ENCODE peak calls at places on chromosomes 7 and 10, in four cellular contexts. One of them, this sample, is unnamed.

GRCh38 chr10:63137306-63137705 is 4.2 kb downstream of the NRBF2 start:
- DNase-seq in AG09309: no peak
- DNase-seq in astrocyte of the cerebellum: no peak
- DNase-seq in coronary artery: no peak
- DNase-seq in this sample: no peak

GRCh38 chr10:52459097-52459496 is 145.0 kb downstream of the DKK1 start:
- DNase-seq in AG09309: no peak
- DNase-seq in astrocyte of the cerebellum: no peak
- DNase-seq in coronary artery: no peak
- DNase-seq in this sample: no peak

GRCh38 chr7:189719-190118 is 2.7 kb upstream of the FAM20C start:
- DNase-seq in AG09309: no peak
- DNase-seq in astrocyte of the cerebellum: no peak
- DNase-seq in coronary artery: no peak
- DNase-seq in this sample: no peak

GRCh38 chr10:61795147-61795546 is 106.4 kb upstream of the ARID5B start:
- DNase-seq in AG09309: no peak
- DNase-seq in astrocyte of the cerebellum: no peak
- DNase-seq in coronary artery: no peak
- DNase-seq in this sample: no peak

GRCh38 chr10:73097305-73097670 is 622 bp upstream of the P4HA1 start:
- DNase-seq in AG09309: no peak
- DNase-seq in astrocyte of the cerebellum: no peak
- DNase-seq in coronary artery: no peak
- DNase-seq in this sample: no peak

GRCh38 chr10:132449051-132449825 is 52.2 kb downstream of the PWWP2B start:
- DNase-seq in AG09309: no peak
- DNase-seq in astrocyte of the cerebellum: no peak
- DNase-seq in coronary artery: no peak
- DNase-seq in this sample: peak; percentile 16

GRCh38 chr7:48183370-48183743 is 12.1 kb downstream of the ABCA13 start:
- DNase-seq in AG09309: peak; percentile 28
- DNase-seq in astrocyte of the cerebellum: no peak
- DNase-seq in coronary artery: no peak
- DNase-seq in this sample: peak; percentile 18

GRCh38 chr10:7906128-7906527 is 87.8 kb downstream of the TAF3 start:
- DNase-seq in AG09309: no peak
- DNase-seq in astrocyte of the cerebellum: no peak
- DNase-seq in coronary artery: no peak
- DNase-seq in this sample: no peak

GRCh38 chr7:129958643-129959479 is 6.1 kb upstream of the UBE2H start:
- DNase-seq in AG09309: no peak
- DNase-seq in astrocyte of the cerebellum: no peak
- DNase-seq in coronary artery: no peak
- DNase-seq in this sample: peak; percentile 76

GRCh38 chr10:116259638-116260037 is 13.4 kb downstream of the GFRA1 start:
- DNase-seq in AG09309: no peak
- DNase-seq in astrocyte of the cerebellum: no peak
- DNase-seq in coronary artery: no peak
- DNase-seq in this sample: no peak

GRCh38 chr7:97565665-97566064 is 166.2 kb upstream of the TAC1 start:
- DNase-seq in AG09309: no peak
- DNase-seq in astrocyte of the cerebellum: no peak
- DNase-seq in coronary artery: no peak
- DNase-seq in this sample: no peak

GRCh38 chr10:33134011-33134751 is 176.2 kb upstream of the ITGB1 start:
- DNase-seq in AG09309: peak; percentile 88
- DNase-seq in astrocyte of the cerebellum: peak; percentile 82
- DNase-seq in coronary artery: no peak
- DNase-seq in this sample: peak; percentile 95

GRCh38 chr7:37833107-37833817 is 15.1 kb upstream of the NME8 start:
- DNase-seq in AG09309: peak; percentile 13
- DNase-seq in astrocyte of the cerebellum: peak; percentile 28
- DNase-seq in coronary artery: no peak
- DNase-seq in this sample: peak; percentile 70

GRCh38 chr10:58435297-58435696 is 50.1 kb downstream of the TFAM start:
- DNase-seq in AG09309: peak; percentile 96
- DNase-seq in astrocyte of the cerebellum: peak; percentile 99
- DNase-seq in coronary artery: peak; percentile 79
- DNase-seq in this sample: peak; percentile 97

GRCh38 chr7:8436965-8437364 is 3.6 kb downstream of the NXPH1 start:
- DNase-seq in AG09309: no peak
- DNase-seq in astrocyte of the cerebellum: no peak
- DNase-seq in coronary artery: no peak
- DNase-seq in this sample: no peak

GRCh38 chr10:33187427-33187999 is 147.0 kb downstream of the NRP1 start:
- DNase-seq in AG09309: no peak
- DNase-seq in astrocyte of the cerebellum: no peak
- DNase-seq in coronary artery: peak; percentile 22
- DNase-seq in this sample: no peak

GRCh38 chr7:92461027-92462003 is 14.0 kb downstream of the GATAD1 start:
- DNase-seq in AG09309: no peak
- DNase-seq in astrocyte of the cerebellum: peak; percentile 13
- DNase-seq in coronary artery: no peak
- DNase-seq in this sample: peak; percentile 63

GRCh38 chr7:21367081-21367480 is 60.8 kb upstream of the SP4 start:
- DNase-seq in AG09309: no peak
- DNase-seq in astrocyte of the cerebellum: no peak
- DNase-seq in coronary artery: no peak
- DNase-seq in this sample: no peak

GRCh38 chr7:2952316-2952715 is 91.4 kb downstream of the CARD11 start:
- DNase-seq in AG09309: no peak
- DNase-seq in astrocyte of the cerebellum: no peak
- DNase-seq in coronary artery: peak; percentile 58
- DNase-seq in this sample: no peak

GRCh38 chr7:5422324-5423271 is 1.0 kb downstream of the TNRC18 start:
- DNase-seq in AG09309: no peak
- DNase-seq in astrocyte of the cerebellum: no peak
- DNase-seq in coronary artery: no peak
- DNase-seq in this sample: peak; percentile 51

GRCh38 chr7:99794585-99795502 is 10.9 kb upstream of the CYP3A4 start:
- DNase-seq in AG09309: no peak
- DNase-seq in astrocyte of the cerebellum: no peak
- DNase-seq in coronary artery: no peak
- DNase-seq in this sample: no peak

DNA sequence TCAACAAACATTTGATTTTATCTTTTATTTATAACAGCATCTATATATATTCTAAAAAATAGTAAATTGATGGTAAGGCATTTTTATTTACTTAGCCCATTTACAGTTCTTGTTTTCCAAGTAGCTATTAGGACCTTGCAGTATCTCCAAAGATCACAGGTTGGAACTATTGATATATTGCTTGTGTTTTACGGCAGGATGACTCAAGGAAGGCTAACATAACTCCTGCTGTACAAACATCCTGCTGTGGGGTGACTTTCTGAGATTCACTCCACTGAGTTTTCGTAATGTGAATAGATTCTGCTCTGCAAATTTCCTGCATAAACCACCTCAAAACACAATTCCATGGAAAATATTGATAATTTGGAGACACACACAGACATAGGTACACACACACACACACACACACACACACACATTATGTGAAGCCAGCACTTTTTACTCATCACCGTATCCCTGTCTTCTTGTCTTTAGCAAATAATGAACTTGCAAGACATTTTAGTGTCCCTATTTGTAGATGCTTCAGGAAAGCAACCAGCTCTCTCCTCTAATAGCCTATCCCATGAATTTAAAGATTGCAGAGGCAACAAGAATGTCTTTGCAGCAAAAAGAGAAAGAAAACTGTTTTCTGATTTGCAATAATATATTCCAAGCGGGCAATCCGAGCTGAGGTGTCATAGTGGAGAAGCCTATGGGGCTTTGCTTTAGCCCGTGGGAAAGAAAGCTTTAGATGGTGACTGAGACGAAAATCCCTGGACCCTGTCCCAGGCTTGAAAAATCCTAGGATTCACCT is 722 bp downstream of the AGR2 start:
- DNase-seq in AG09309: no peak
- DNase-seq in astrocyte of the cerebellum: no peak
- DNase-seq in coronary artery: no peak
- DNase-seq in this sample: no peak
- H3K4me3 ChIP-seq in AG09309: no peak overlapping the region
- H3K4me3 ChIP-seq in astrocyte of the cerebellum: no peak overlapping the region
- H3K4me3 ChIP-seq in coronary artery: no peak overlapping the region
- H3K4me3 ChIP-seq in this sample: no peak overlapping the region

DNA sequence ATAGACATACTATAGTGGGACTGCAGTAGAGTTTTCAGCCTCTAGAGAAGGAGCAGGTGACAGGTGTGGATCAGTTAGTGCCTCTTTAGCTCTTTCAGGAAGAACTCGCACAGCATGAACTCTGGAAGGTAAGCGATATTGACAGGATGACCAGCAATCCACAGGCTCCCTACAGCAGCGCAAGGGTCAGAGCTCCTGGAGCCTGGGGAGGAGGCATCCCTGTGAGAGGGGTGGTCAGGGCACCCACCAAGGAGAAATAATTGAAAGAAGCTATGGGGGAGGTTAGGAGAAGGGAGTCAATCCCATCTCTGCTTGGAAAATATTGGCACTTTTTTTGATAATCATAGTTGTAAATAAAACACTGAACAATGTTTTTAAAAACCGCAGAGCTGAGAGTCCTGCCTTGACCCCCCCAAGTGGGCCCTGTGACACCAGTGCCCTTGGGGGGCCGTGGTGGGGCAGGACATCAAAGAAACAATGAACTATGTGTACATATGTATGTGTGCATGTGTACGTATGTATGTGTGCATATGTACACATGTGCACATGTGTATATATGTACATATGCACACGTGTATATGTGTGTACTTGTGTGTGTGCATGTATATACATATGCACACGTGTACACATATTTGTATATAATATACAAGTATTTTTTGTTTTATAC is 13.8 kb downstream of the AKR1C3 start:
- DNase-seq in AG09309: no peak
- DNase-seq in astrocyte of the cerebellum: no peak
- DNase-seq in coronary artery: no peak
- DNase-seq in this sample: no peak
- TF ChIP-seq CTCF in AG09309: no peak
- TF ChIP-seq CTCF in astrocyte of the cerebellum: no peak
- TF ChIP-seq CTCF in coronary artery: no peak
- TF ChIP-seq CTCF in this sample: no peak

DNA sequence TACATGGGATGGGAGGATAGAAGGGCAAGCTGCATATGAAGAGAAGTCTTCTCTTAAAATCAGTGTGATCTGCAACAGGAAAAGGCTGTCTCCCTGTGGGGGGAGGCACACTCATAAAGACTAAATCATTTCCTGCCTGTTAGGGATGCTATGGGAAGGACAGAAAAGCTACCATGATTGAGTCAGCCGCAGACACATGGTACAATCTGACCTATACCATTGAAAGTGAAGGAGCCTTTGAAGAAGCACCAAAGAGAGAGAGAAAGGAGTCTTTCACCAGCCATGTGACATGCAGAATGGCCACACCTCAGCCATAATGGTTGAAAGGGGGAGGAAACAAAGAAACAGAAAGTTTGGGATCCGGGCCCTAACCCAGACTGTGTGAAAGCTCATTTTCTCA is 29.1 kb downstream of the NUDCD3 start:
- DNase-seq in AG09309: no peak
- DNase-seq in astrocyte of the cerebellum: no peak
- DNase-seq in coronary artery: no peak
- DNase-seq in this sample: peak; percentile 47
- H3K4me3 ChIP-seq in AG09309: no peak overlapping the region
- H3K4me3 ChIP-seq in astrocyte of the cerebellum: no peak overlapping the region
- H3K4me3 ChIP-seq in coronary artery: no peak overlapping the region
- H3K4me3 ChIP-seq in this sample: no peak overlapping the region

DNA sequence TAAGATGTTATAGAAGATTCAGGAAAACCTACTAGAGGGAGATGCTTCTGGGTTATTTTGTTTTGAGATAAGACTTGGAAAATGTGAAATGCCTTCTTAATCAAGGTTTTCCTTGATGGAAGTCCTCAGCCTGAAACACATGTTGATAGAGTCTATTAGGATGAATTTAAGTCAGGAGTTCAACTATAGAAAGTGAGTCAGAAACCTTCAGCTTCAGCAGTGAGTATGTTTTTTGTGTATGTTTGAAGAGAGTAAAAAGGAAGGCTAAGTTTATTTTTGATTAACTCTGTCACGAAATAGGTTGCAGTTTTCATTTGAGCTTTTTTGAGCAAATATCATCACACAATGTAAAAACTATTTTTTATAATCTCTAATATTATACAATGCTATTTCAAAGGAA is 114.6 kb downstream of the HGF start:
- DNase-seq in AG09309: no peak
- DNase-seq in astrocyte of the cerebellum: no peak
- DNase-seq in coronary artery: no peak
- DNase-seq in this sample: no peak
- TF ChIP-seq CTCF in AG09309: no peak
- TF ChIP-seq CTCF in astrocyte of the cerebellum: no peak
- TF ChIP-seq CTCF in coronary artery: no peak
- TF ChIP-seq CTCF in this sample: no peak

GRCh38 chr10:26697922-26698608 is 564 bp downstream of the PDSS1 start:
- DNase-seq in AG09309: no peak
- DNase-seq in astrocyte of the cerebellum: no peak
- DNase-seq in coronary artery: no peak
- DNase-seq in this sample: peak; percentile 5
- H3K4me3 ChIP-seq in AG09309: peak overlapping the region; percentile 84
- H3K4me3 ChIP-seq in astrocyte of the cerebellum: peak overlapping the region; percentile 93
- H3K4me3 ChIP-seq in coronary artery: peak overlapping the region; percentile 83
- H3K4me3 ChIP-seq in this sample: peak overlapping the region; percentile 83

GRCh38 chr10:35781643-35782035 is 139.5 kb upstream of the FZD8 start:
- DNase-seq in AG09309: no peak
- DNase-seq in astrocyte of the cerebellum: no peak
- DNase-seq in coronary artery: no peak
- DNase-seq in this sample: peak; percentile 32
- TF ChIP-seq CTCF in AG09309: no peak
- TF ChIP-seq CTCF in astrocyte of the cerebellum: peak; percentile 8
- TF ChIP-seq CTCF in coronary artery: no peak
- TF ChIP-seq CTCF in this sample: peak; percentile 13

GRCh38 chr10:122018951-122019413 is 30.0 kb downstream of the TACC2 start:
- DNase-seq in AG09309: no peak
- DNase-seq in astrocyte of the cerebellum: no peak
- DNase-seq in coronary artery: no peak
- DNase-seq in this sample: no peak
- H3K4me3 ChIP-seq in AG09309: no peak overlapping the region
- H3K4me3 ChIP-seq in astrocyte of the cerebellum: no peak overlapping the region
- H3K4me3 ChIP-seq in coronary artery: no peak overlapping the region
- H3K4me3 ChIP-seq in this sample: no peak overlapping the region

GRCh38 chr10:77428776-77429395 is 208.7 kb downstream of the KCNMA1 start:
- DNase-seq in AG09309: peak; percentile 68
- DNase-seq in astrocyte of the cerebellum: peak; percentile 73
- DNase-seq in coronary artery: no peak
- DNase-seq in this sample: peak; percentile 87
- TF ChIP-seq CTCF in AG09309: peak; percentile 82
- TF ChIP-seq CTCF in astrocyte of the cerebellum: peak; percentile 86
- TF ChIP-seq CTCF in coronary artery: peak; percentile 33
- TF ChIP-seq CTCF in this sample: peak; percentile 96

DNA sequence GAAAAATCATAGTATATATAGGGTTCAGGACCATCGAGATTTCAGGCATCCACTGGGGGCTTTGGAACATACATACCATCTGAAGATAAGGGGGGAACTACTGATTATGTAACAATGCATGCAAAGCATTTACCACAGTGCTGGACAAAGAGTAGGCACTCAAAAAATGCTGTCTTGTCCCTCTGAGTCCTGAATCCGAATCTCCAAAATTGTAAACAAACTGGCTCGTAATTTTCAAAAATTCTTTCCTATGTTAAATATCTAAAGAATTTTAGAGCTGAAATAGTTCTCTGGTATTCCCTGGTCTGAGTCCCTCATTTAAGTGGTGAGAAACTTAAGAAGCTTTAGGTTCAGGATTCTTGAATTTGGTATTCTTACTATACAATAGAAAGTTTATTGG is 167.8 kb upstream of the ASAH2 start:
- DNase-seq in AG09309: no peak
- DNase-seq in astrocyte of the cerebellum: no peak
- DNase-seq in coronary artery: no peak
- DNase-seq in this sample: no peak
- H3K4me3 ChIP-seq in AG09309: no peak overlapping the region
- H3K4me3 ChIP-seq in astrocyte of the cerebellum: no peak overlapping the region
- H3K4me3 ChIP-seq in coronary artery: peak overlapping the region; percentile 83
- H3K4me3 ChIP-seq in this sample: no peak overlapping the region